ENCODE peak calls at places on chromosomes 5 and 9, in eight cellular contexts. S is heart left ventricle, A is GM10248, X is fibroblast of villous mesenchyme, U is adrenal gland, M is upper lobe of right lung, V is DND-41, Z is MCF 10A. Q is an unnamed sample.

GRCh38 chr9:127076860-127077657 is 45.4 kb downstream of the ANGPTL2 start:
- DNase-seq in X (peak; percentile 45), M (no peak), U (peak; percentile 40), S (no peak), V (no peak), Z (peak; percentile 4), A (no peak), Q (no peak)

GRCh38 chr9:125521462-125522327 is 185.3 kb downstream of the MAPKAP1 start:
- DNase-seq in X (peak; percentile 87), M (no peak), U (peak; percentile 57), Z (peak; percentile 65), A (peak; percentile 19), V (no peak), S (no peak), Q (peak; percentile 85)

GRCh38 chr5:80010754-80011392 is 19.8 kb upstream of the MTX3 start:
- DNase-seq in M (no peak), S (peak; percentile 63), X (no peak), A (no peak), V (no peak), Z (no peak), U (no peak), Q (no peak)

GRCh38 chr9:133274236-133275104 is 531 bp downstream of the ABO start:
- DNase-seq in V (no peak), Z (no peak), X (no peak), S (no peak), M (no peak), A (no peak), U (no peak), Q (no peak)

GRCh38 chr5:65790371-65791163 is 68.6 kb downstream of the NLN start:
- DNase-seq in U (no peak), V (no peak), S (no peak), X (no peak), A (no peak), M (no peak), Z (no peak), Q (no peak)

GRCh38 chr5:77621440-77621839 is 17.1 kb downstream of the OTP start:
- DNase-seq in U (no peak), M (no peak), S (no peak), V (no peak), X (no peak), A (no peak), Z (no peak), Q (no peak)

GRCh38 chr5:72036951-72037350 is 70.3 kb upstream of the MAP1B start:
- DNase-seq in M (no peak), X (peak; percentile 24), Z (peak; percentile 29), V (no peak), U (no peak), A (no peak), S (no peak), Q (no peak)

GRCh38 chr5:32223972-32224608 is 50.0 kb upstream of the GOLPH3 start:
- DNase-seq in Z (peak; percentile 42), S (no peak), M (no peak), V (no peak), X (peak; percentile 47), U (no peak), A (no peak), Q (peak; percentile 77)

GRCh38 chr5:137491121-137491520 is 8.0 kb downstream of the SPOCK1 start:
- DNase-seq in V (no peak), U (no peak), M (no peak), X (peak; percentile 2), A (no peak), S (no peak), Z (peak; percentile 34), Q (peak; percentile 62)

GRCh38 chr9:6646028-6646636 is 603 bp upstream of the GLDC start:
- DNase-seq in M (no peak), A (no peak), V (no peak), S (no peak), X (no peak), U (no peak), Z (no peak), Q (no peak)

GRCh38 chr5:14920121-14920520 is 48.5 kb upstream of the ANKH start:
- DNase-seq in S (no peak), U (no peak), Z (no peak), A (no peak), V (no peak), X (no peak), M (no peak), Q (no peak)

GRCh38 chr5:90680831-90681420 is 122.3 kb downstream of the ADGRV1 start:
- DNase-seq in A (no peak), U (no peak), Z (no peak), X (no peak), M (no peak), S (no peak), V (no peak), Q (no peak)

GRCh38 chr9:113621309-113621791 is 157.8 kb downstream of the RGS3 start:
- DNase-seq in Z (peak; percentile 43), U (peak; percentile 61), M (peak; percentile 63), X (peak; percentile 66), V (no peak), A (no peak), S (peak; percentile 88), Q (no peak)

GRCh38 chr5:159536626-159537025 is 206.3 kb upstream of the IL12B start:
- DNase-seq in S (no peak), A (no peak), X (no peak), V (no peak), Z (no peak), M (no peak), U (no peak), Q (no peak)

GRCh38 chr9:128640626-128641025 is 16.0 kb downstream of the DYNC2I2 start:
- DNase-seq in Z (no peak), V (no peak), M (no peak), U (no peak), A (no peak), X (no peak), S (no peak), Q (no peak)

GRCh38 chr9:22111176-22111870 is 102.2 kb upstream of the CDKN2B start:
- DNase-seq in A (no peak), U (no peak), Z (no peak), S (no peak), M (no peak), X (no peak), V (no peak), Q (no peak)

DNA sequence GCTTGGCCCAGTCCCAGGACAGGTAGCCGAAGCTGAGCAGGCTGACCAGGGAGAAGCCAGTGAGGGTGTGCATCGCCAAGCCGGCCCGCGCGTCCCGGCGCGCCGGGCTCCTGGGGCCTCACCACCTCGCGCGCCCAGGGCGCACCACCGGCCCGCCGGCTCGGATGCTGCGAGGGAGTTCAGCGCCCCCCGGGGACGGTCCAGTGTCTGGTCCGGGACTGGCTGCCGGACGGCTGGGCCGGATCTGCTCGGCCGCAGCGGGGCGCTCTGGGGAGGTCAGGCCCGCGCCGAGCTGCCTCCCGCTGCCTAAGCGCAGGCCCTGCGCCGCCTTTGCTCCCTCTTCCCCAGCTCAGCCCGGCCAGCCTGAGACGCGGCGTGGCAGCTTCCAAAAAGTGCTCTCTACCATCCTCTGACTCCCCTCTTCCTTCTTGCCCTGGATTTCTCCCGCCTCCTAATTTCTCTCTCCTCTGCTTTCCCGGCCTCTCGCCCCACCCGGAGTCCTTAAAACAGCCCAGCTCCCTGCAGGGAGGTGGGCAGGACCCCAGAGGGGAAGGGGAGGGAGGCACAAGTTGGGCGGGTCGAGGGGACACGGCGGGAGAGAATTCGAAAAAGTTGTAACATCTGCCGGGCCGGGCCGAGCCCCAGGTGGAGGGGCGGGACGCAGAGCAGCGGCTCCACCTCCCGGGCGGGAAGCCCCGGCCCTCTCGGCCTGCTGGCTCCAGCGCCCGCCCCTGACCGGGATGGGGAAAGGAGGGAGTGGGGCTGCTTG is at the start of gene ARSI:
- DNase-seq in S (peak; percentile 32), U (no peak), Z (peak; percentile 49), V (no peak), A (no peak), X (peak; percentile 86), M (no peak), Q (peak; percentile 78)
- TF ChIP-seq CTCF in S (no peak), U (no peak), Z (no peak), V (no peak), A (no peak), X (peak; percentile 31), M (peak; percentile 24), Q (peak; percentile 34)

DNA sequence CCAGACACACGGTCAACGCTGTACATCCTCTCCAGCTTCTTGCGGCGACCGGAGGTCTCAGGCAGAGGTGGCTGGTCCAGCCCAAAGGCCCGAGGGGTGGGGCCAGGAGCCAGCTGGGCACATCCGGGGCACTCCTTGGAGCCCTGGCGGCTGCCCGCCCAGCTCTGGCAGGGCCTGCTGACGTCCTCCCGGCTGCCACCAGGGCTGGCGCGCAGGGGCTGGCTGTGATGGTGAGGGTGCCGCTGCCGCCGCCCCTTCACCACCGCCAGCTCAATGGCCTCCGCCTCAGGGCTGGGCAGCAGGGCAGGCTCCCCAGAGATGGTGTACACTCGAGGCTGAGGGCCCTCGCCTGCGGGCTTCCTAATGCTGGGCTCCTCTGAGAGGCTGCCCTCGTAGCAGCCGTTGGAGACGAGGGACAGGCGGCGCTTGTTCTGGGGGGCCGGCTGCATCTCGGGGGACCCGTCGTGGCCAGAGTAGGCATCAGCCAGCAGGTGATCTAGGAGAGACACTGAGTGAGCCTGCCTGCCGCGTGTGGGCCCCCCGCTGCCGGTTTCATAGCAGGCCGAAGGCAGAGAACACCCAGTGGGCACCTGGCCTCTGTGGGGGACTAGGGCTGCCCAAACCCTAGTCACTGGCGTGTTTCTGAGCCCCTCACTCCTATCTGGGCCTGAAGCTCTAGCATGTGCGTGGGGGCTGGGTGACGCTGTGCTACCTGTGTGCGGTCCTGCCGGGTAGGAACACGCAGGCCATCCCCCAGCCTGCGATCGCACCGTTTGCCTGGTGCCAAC is 1.5 kb downstream of the NSMF start:
- DNase-seq in S (peak; percentile 15), U (peak; percentile 18), M (peak; percentile 63), V (no peak), X (no peak), Z (no peak), A (no peak), Q (no peak)
- TF ChIP-seq CTCF in S (no peak), U (no peak), M (no peak), V (no peak), X (no peak), Z (no peak), A (no peak), Q (no peak)

DNA sequence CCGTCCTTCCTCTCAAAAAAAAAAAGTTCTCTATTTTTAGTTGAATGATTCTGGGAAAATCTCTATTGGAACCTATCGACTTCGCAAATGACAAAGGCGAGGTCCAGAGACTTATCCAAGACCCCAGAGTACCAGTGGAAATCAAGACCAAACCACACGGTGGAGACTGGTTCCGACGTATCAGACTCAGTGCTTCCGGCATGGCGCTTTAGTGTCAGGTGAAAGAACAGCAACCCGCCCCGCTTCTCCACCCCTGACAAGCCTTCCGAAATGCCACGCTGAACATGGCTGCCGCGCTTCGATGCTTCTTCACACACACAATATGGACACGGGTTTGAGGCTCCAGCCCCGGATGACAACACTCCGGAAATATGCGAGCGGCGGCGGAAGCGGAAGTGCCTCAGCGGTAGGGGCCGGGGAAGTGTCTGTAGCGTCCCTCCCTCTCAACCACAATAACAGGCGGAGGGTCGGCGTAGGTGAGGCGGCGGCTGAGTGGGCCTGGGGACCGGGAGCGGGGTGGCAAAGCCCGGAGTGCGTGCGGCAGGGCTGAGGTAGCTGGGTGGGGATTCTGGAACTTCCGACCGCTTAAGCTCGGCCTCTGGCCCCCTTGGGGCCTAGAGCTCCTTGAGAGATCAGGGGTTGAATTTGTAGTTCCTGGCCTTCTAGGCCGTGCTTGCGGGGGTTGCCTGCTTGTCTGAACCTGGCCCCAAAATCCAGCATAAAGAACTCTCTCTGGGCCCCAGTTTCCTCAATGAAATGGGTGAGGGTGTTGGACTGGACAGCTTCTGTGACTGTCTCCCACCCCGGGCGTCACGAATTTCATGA is at the start of gene FBXO38:
- DNase-seq in A (peak; percentile 93), Z (peak; percentile 99), U (peak; percentile 97), V (peak; percentile 97), M (peak; percentile 98), S (peak; percentile 97), X (peak; percentile 96), Q (peak; percentile 87)
- TF ChIP-seq CTCF in A (peak; percentile 6), Z (no peak), U (no peak), V (peak; percentile 19), M (no peak), S (no peak), X (peak; percentile 7), Q (no peak)

GRCh38 chr9:16398676-16399075 is 471.8 kb downstream of the BNC2 start:
- DNase-seq in S (no peak), V (no peak), X (no peak), M (no peak), Z (no peak), A (no peak), U (no peak), Q (no peak)
- TF ChIP-seq CTCF in S (no peak), V (no peak), X (no peak), M (no peak), Z (no peak), A (no peak), U (no peak), Q (no peak)

Q was measured in retinal pigment epithelial cell.